ENCODE peak calls at places on chromosomes 3 and 15, in eight cellular contexts. G, A, W, F, S, U, T and O are unnamed samples.

GRCh38 chr3:99990179-99990578 is 124.1 kb downstream of the FILIP1L start:
- DNase-seq in W (no peak), A (no peak), S (no peak), T (no peak), F (no peak), U (no peak), G (no peak), O (no peak)

GRCh38 chr3:22263042-22263441 is 512.0 kb upstream of the ZNF385D start:
- DNase-seq in T (no peak), S (no peak), G (peak), W (no peak), A (peak), F (no peak), U (no peak), O (peak)

GRCh38 chr3:143897558-143898305 is 49.5 kb upstream of the SLC9A9 start:
- DNase-seq in S (no peak), F (no peak), U (no peak), T (no peak), W (no peak), A (peak), G (peak), O (peak)

GRCh38 chr15:96893159-96893906 is 562.8 kb downstream of the NR2F2 start:
- DNase-seq in U (no peak), S (no peak), W (no peak), F (no peak), G (no peak), T (peak), A (peak), O (no peak)

GRCh38 chr3:41933154-41933676 is 28.7 kb downstream of the ULK4 start:
- DNase-seq in F (no peak), G (peak), W (no peak), A (peak), U (no peak), T (no peak), S (no peak), O (peak)

GRCh38 chr15:32683906-32684584 is 33.8 kb upstream of the GREM1 start:
- DNase-seq in U (no peak), A (peak), G (peak), S (no peak), F (no peak), T (no peak), W (no peak), O (peak)

GRCh38 chr3:27326211-27326948 is 42.8 kb downstream of the NEK10 start:
- DNase-seq in U (no peak), G (peak), T (peak), W (no peak), A (peak), F (no peak), S (peak), O (peak)

GRCh38 chr15:41169784-41170183 is 53.7 kb upstream of the INO80 start:
- DNase-seq in W (no peak), S (no peak), A (no peak), F (peak), G (no peak), T (no peak), U (no peak), O (no peak)

GRCh38 chr3:42520906-42521305 is 18.5 kb downstream of the VIPR1 start:
- DNase-seq in S (no peak), G (no peak), T (no peak), F (no peak), A (no peak), U (no peak), W (no peak), O (no peak)

GRCh38 chr15:53746101-53746500 is 13.4 kb downstream of the WDR72 start:
- DNase-seq in U (no peak), W (no peak), S (no peak), T (no peak), F (no peak), G (no peak), A (no peak), O (no peak)

GRCh38 chr15:79381593-79381992 is 50.5 kb upstream of the MINAR1 start:
- DNase-seq in A (no peak), T (no peak), W (no peak), G (no peak), U (no peak), F (no peak), S (no peak), O (no peak)

GRCh38 chr3:59185586-59186381 is 136.0 kb upstream of the CFAP20DC start:
- DNase-seq in T (no peak), A (peak), S (no peak), W (no peak), U (no peak), F (no peak), G (peak), O (no peak)

GRCh38 chr3:18425641-18426403 is 683 bp upstream of the SATB1 start:
- DNase-seq in G (peak), U (peak), T (peak), F (peak), S (peak), W (peak), A (peak), O (no peak)

GRCh38 chr3:88433572-88433971 is 283.8 kb downstream of the C3orf38 start:
- DNase-seq in G (no peak), S (no peak), A (no peak), U (no peak), T (no peak), W (no peak), F (no peak), O (no peak)

GRCh38 chr3:25962255-25962654 is 172.4 kb downstream of the OXSM start:
- DNase-seq in G (no peak), F (no peak), T (no peak), U (no peak), A (no peak), S (no peak), W (no peak), O (no peak)

GRCh38 chr15:101165905-101166471 is 85.9 kb downstream of the CHSY1 start:
- DNase-seq in A (no peak), G (no peak), F (no peak), S (no peak), T (no peak), W (no peak), U (no peak), O (no peak)

GRCh38 chr3:41932511-41932910 is 29.4 kb downstream of the ULK4 start:
- DNase-seq in A (no peak), W (no peak), G (no peak), S (no peak), T (no peak), U (no peak), F (no peak), O (no peak)

GRCh38 chr15:66364944-66365343 is 8.5 kb upstream of the TIPIN start:
- DNase-seq in U (no peak), G (no peak), T (no peak), F (no peak), A (no peak), W (no peak), S (no peak), O (no peak)

GRCh38 chr3:46936733-46937250 is 39.8 kb downstream of the CCDC12 start:
- DNase-seq in S (peak), U (peak), G (peak), W (no peak), F (peak), A (no peak), T (no peak), O (no peak)

GRCh38 chr3:73563896-73564582 is 60.7 kb downstream of the PDZRN3 start:
- DNase-seq in W (no peak), F (no peak), G (peak), T (no peak), U (no peak), S (no peak), A (no peak), O (no peak)

GRCh38 chr15:64930019-64930652 is 18.4 kb downstream of the ANKDD1A start:
- DNase-seq in S (no peak), F (no peak), T (peak), W (peak), A (no peak), G (no peak), U (no peak), O (no peak)

GRCh38 chr3:66115858-66116654 is 77.3 kb upstream of the MAGI1 start:
- DNase-seq in G (peak), S (peak), F (no peak), W (no peak), A (peak), T (peak), U (no peak), O (peak)

GRCh38 chr3:27728195-27729087 is 6.3 kb upstream of the EOMES start:
- DNase-seq in U (no peak), G (peak), S (no peak), F (no peak), A (no peak), W (no peak), T (no peak), O (no peak)

GRCh38 chr3:168888781-168889180 is 774.7 kb downstream of the MECOM start:
- DNase-seq in T (no peak), S (no peak), W (no peak), U (no peak), A (no peak), F (no peak), G (peak), O (no peak)

GRCh38 chr3:123841476-123842238 is 42.5 kb downstream of the MYLK start:
- DNase-seq in W (no peak), U (no peak), S (no peak), T (no peak), A (no peak), F (no peak), G (peak), O (no peak)

GRCh38 chr15:38857814-38858213 is 293.2 kb upstream of the RASGRP1 start:
- DNase-seq in W (no peak), U (no peak), S (no peak), A (no peak), T (no peak), F (no peak), G (no peak), O (no peak)

GRCh38 chr3:175270199-175270837 is 411.2 kb downstream of the NAALADL2 start:
- DNase-seq in A (peak), T (no peak), G (peak), W (no peak), S (no peak), F (no peak), U (no peak), O (peak)

GRCh38 chr3:115860766-115861165 is 237.5 kb downstream of the GAP43 start:
- DNase-seq in W (no peak), S (no peak), U (no peak), A (no peak), T (no peak), F (no peak), G (no peak), O (no peak)

GRCh38 chr3:40719660-40720287 is 195.0 kb downstream of the ZNF621 start:
- DNase-seq in W (no peak), U (no peak), G (peak), F (no peak), S (no peak), T (no peak), A (peak), O (no peak)

GRCh38 chr3:179146911-179147570 is 1.1 kb upstream of the PIK3CA start:
- DNase-seq in W (no peak), G (peak), T (peak), U (no peak), F (no peak), A (peak), S (no peak), O (peak)

GRCh38 chr3:141523615-141524375 is 37.0 kb downstream of the RASA2 start:
- DNase-seq in A (no peak), T (no peak), U (no peak), G (no peak), S (no peak), F (no peak), W (no peak), O (no peak)

GRCh38 chr15:85582719-85583089 is 202.3 kb downstream of the AKAP13 start:
- DNase-seq in G (peak), T (peak), S (peak), F (no peak), W (no peak), A (peak), U (peak), O (no peak)
- H3K4me3 ChIP-seq in G (peak), T (peak), S (peak), F (peak), W (peak), A (no peak), U (peak), O (no peak)

GRCh38 chr15:57306944-57307411 is 69.3 kb upstream of the CGNL1 start:
- DNase-seq in T (no peak), A (no peak), F (no peak), S (peak), U (no peak), G (no peak), W (no peak), O (no peak)
- TF ChIP-seq CTCF in T (no peak), A (no peak), F (peak), S (peak), U (no peak), G (no peak), W (no peak), O (no peak)

DNA sequence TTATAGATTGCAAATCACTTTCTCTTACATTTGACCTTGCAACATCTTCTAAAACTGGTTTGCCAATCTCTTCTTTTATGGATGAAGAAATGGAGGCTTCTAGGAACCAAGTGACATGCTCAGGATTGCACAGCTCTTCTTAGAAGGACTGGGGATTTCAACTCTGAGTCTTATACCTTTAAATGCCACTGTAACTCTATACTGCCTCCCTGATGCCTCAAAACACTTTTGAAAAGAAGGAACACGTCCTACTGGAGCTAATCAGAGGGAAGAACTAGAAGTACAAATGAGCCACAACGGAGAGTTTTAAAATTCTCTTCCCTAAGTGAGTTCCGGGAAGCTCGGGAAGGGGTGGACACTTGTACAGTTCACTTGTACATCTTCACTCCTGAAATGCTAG is 973 bp upstream of the MITF start:
- DNase-seq in S (no peak), T (no peak), A (peak), U (no peak), F (no peak), W (no peak), G (peak), O (no peak)
- H3K4me3 ChIP-seq in S (peak), T (peak), A (peak), U (peak), F (peak), W (peak), G (peak), O (peak)

GRCh38 chr3:190053919-190054672 is 66.6 kb downstream of the P3H2 start:
- DNase-seq in F (no peak), G (peak), A (peak), W (no peak), S (no peak), T (no peak), U (no peak), O (no peak)
- TF ChIP-seq CTCF in F (no peak), G (no peak), A (peak), W (no peak), S (no peak), T (no peak), U (no peak), O (peak)

GRCh38 chr3:185813205-185813604 is 11.6 kb downstream of the IGF2BP2 start:
- DNase-seq in F (no peak), S (no peak), T (no peak), W (no peak), U (no peak), G (peak), A (peak), O (no peak)

GRCh38 chr3:185813691-185814215 is 11.1 kb downstream of the IGF2BP2 start:
- DNase-seq in T (no peak), U (no peak), F (no peak), A (peak), S (no peak), W (no peak), G (peak), O (no peak)

GRCh38 chr3:185818267-185818875 is 6.5 kb downstream of the IGF2BP2 start:
- DNase-seq in U (no peak), G (no peak), A (no peak), F (no peak), W (no peak), S (no peak), T (no peak), O (no peak)

GRCh38 chr3:185820973-185821758 is 3.7 kb downstream of the IGF2BP2 start:
- DNase-seq in F (no peak), T (no peak), A (peak), W (no peak), S (no peak), U (no peak), G (peak), O (peak)

DNA sequence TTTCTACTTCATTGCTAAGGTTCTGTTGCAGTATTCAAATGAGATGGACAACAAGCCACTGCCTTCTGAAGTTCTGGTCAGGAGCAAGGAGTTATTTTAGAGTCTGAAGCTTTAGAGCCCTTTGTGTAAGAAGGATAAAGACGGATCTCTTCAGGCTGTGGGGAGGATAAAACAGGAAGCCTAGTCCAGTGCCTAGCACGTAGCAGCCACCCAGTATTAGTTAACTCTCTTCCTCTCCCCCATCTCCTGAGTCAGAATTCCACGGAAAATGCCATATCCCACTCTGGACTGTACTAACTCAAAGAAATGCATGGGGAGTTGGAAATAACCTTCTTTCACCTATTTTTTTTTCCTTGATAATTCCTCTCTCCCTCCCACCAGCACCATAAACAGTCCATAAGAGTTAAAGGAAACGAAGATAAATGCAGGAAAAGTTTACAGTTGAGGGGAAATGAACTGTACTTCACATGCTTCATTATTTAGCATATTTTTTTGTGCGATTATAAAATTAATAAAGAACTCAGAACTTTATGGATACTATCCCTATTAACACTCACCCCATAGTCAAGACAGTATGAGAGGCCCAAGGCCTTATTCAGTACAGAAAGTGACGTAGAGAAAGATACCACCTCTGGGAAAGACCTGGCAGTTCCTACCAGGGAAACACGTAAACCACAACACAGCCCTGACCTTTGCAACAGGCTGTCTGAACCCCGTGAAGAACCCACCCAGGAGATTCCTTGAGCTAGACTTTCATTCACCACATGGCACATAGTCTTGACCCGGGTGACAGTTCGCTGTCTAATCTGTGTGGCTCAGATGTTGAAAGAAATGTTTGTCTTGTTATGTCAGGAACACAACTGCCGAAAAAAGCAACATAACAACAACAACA is 9.2 kb downstream of the IGF2BP2 start:
- DNase-seq in F (no peak), T (no peak), U (no peak), W (no peak), G (peak), A (peak), S (no peak), O (no peak)
- H3K4me3 ChIP-seq in F (no peak), T (no peak), U (no peak), W (no peak), G (no peak), A (no peak), S (no peak), O (no peak)